ENCODE peak calls at places on chromosomes 11 and 22, in eight cellular contexts. One of them, this sample, is unnamed.

GRCh38 chr11:59615132-59615636 is 390 bp downstream of the OSBP start:
- DNase-seq in fibroblast of lung: no peak
- DNase-seq in uterus: peak
- DNase-seq in pancreas: peak
- DNase-seq in mesendoderm: peak
- DNase-seq in A549: peak
- DNase-seq in heart right ventricle: peak
- DNase-seq in lung: peak
- DNase-seq in this sample: peak

GRCh38 chr22:43697894-43698293 is 114.2 kb downstream of the EFCAB6 start:
- DNase-seq in fibroblast of lung: no peak
- DNase-seq in uterus: no peak
- DNase-seq in pancreas: no peak
- DNase-seq in mesendoderm: no peak
- DNase-seq in A549: no peak
- DNase-seq in heart right ventricle: no peak
- DNase-seq in lung: no peak
- DNase-seq in this sample: no peak

GRCh38 chr11:107785401-107785800 is 73.2 kb downstream of the SLC35F2 start:
- DNase-seq in fibroblast of lung: peak
- DNase-seq in uterus: no peak
- DNase-seq in pancreas: no peak
- DNase-seq in mesendoderm: no peak
- DNase-seq in A549: no peak
- DNase-seq in heart right ventricle: no peak
- DNase-seq in lung: no peak
- DNase-seq in this sample: no peak

GRCh38 chr11:84673753-84674152 is 953.4 kb downstream of the DLG2 start:
- DNase-seq in fibroblast of lung: no peak
- DNase-seq in uterus: no peak
- DNase-seq in pancreas: no peak
- DNase-seq in mesendoderm: peak
- DNase-seq in A549: no peak
- DNase-seq in heart right ventricle: no peak
- DNase-seq in lung: no peak
- DNase-seq in this sample: no peak

GRCh38 chr11:19275496-19275895 is 34.8 kb upstream of the E2F8 start:
- DNase-seq in fibroblast of lung: no peak
- DNase-seq in uterus: no peak
- DNase-seq in pancreas: no peak
- DNase-seq in mesendoderm: no peak
- DNase-seq in A549: peak
- DNase-seq in heart right ventricle: no peak
- DNase-seq in lung: no peak
- DNase-seq in this sample: no peak

GRCh38 chr11:65419773-65420481 is 2.7 kb upstream of the NEAT1 start:
- DNase-seq in fibroblast of lung: peak
- DNase-seq in uterus: peak
- DNase-seq in pancreas: peak
- DNase-seq in mesendoderm: peak
- DNase-seq in A549: no peak
- DNase-seq in heart right ventricle: peak
- DNase-seq in lung: peak
- DNase-seq in this sample: peak

GRCh38 chr11:117836077-117836960 is 11.8 kb upstream of the FXYD2 start:
- DNase-seq in fibroblast of lung: no peak
- DNase-seq in uterus: peak
- DNase-seq in pancreas: no peak
- DNase-seq in mesendoderm: no peak
- DNase-seq in A549: no peak
- DNase-seq in heart right ventricle: no peak
- DNase-seq in lung: no peak
- DNase-seq in this sample: no peak

GRCh38 chr22:33883961-33884808 is 36.1 kb downstream of the LARGE1 start:
- DNase-seq in fibroblast of lung: no peak
- DNase-seq in uterus: no peak
- DNase-seq in pancreas: no peak
- DNase-seq in mesendoderm: no peak
- DNase-seq in A549: no peak
- DNase-seq in heart right ventricle: no peak
- DNase-seq in lung: no peak
- DNase-seq in this sample: peak

GRCh38 chr22:31615940-31616314 is 46.1 kb downstream of the PISD start:
- DNase-seq in fibroblast of lung: no peak
- DNase-seq in uterus: no peak
- DNase-seq in pancreas: no peak
- DNase-seq in mesendoderm: no peak
- DNase-seq in A549: no peak
- DNase-seq in heart right ventricle: no peak
- DNase-seq in lung: no peak
- DNase-seq in this sample: no peak

GRCh38 chr22:39220897-39221850 is 23.6 kb downstream of the PDGFB start:
- DNase-seq in fibroblast of lung: peak
- DNase-seq in uterus: no peak
- DNase-seq in pancreas: no peak
- DNase-seq in mesendoderm: no peak
- DNase-seq in A549: no peak
- DNase-seq in heart right ventricle: no peak
- DNase-seq in lung: no peak
- DNase-seq in this sample: no peak

GRCh38 chr11:122069946-122070345 is 46.1 kb downstream of the BLID start:
- DNase-seq in fibroblast of lung: peak
- DNase-seq in uterus: peak
- DNase-seq in pancreas: peak
- DNase-seq in mesendoderm: peak
- DNase-seq in A549: no peak
- DNase-seq in heart right ventricle: peak
- DNase-seq in lung: no peak
- DNase-seq in this sample: peak

GRCh38 chr11:794013-794765 is 3.9 kb downstream of the SLC25A22 start:
- DNase-seq in fibroblast of lung: no peak
- DNase-seq in uterus: no peak
- DNase-seq in pancreas: peak
- DNase-seq in mesendoderm: no peak
- DNase-seq in A549: no peak
- DNase-seq in heart right ventricle: peak
- DNase-seq in lung: no peak
- DNase-seq in this sample: no peak

GRCh38 chr11:134878785-134879184 is 466.7 kb upstream of the B3GAT1 start:
- DNase-seq in fibroblast of lung: no peak
- DNase-seq in uterus: no peak
- DNase-seq in pancreas: no peak
- DNase-seq in mesendoderm: no peak
- DNase-seq in A549: no peak
- DNase-seq in heart right ventricle: no peak
- DNase-seq in lung: no peak
- DNase-seq in this sample: no peak

GRCh38 chr11:131686836-131687235 is 316.4 kb downstream of the NTM start:
- DNase-seq in fibroblast of lung: no peak
- DNase-seq in uterus: no peak
- DNase-seq in pancreas: no peak
- DNase-seq in mesendoderm: no peak
- DNase-seq in A549: no peak
- DNase-seq in heart right ventricle: no peak
- DNase-seq in lung: no peak
- DNase-seq in this sample: no peak

GRCh38 chr22:32058656-32059280 is 15.7 kb downstream of the SLC5A1 start:
- DNase-seq in fibroblast of lung: no peak
- DNase-seq in uterus: no peak
- DNase-seq in pancreas: no peak
- DNase-seq in mesendoderm: peak
- DNase-seq in A549: no peak
- DNase-seq in heart right ventricle: no peak
- DNase-seq in lung: no peak
- DNase-seq in this sample: no peak

GRCh38 chr11:124656759-124657627 is 16.5 kb downstream of the SIAE start:
- DNase-seq in fibroblast of lung: peak
- DNase-seq in uterus: no peak
- DNase-seq in pancreas: no peak
- DNase-seq in mesendoderm: peak
- DNase-seq in A549: no peak
- DNase-seq in heart right ventricle: no peak
- DNase-seq in lung: no peak
- DNase-seq in this sample: no peak

GRCh38 chr11:13775471-13775870 is 107.0 kb downstream of the FAR1 start:
- DNase-seq in fibroblast of lung: no peak
- DNase-seq in uterus: no peak
- DNase-seq in pancreas: no peak
- DNase-seq in mesendoderm: no peak
- DNase-seq in A549: no peak
- DNase-seq in heart right ventricle: no peak
- DNase-seq in lung: no peak
- DNase-seq in this sample: no peak

GRCh38 chr11:107439586-107440201 is 17.9 kb downstream of the CWF19L2 start:
- DNase-seq in fibroblast of lung: no peak
- DNase-seq in uterus: no peak
- DNase-seq in pancreas: no peak
- DNase-seq in mesendoderm: peak
- DNase-seq in A549: no peak
- DNase-seq in heart right ventricle: no peak
- DNase-seq in lung: no peak
- DNase-seq in this sample: no peak

GRCh38 chr11:58446294-58446693 is 4.3 kb upstream of the OR5B12 start:
- DNase-seq in fibroblast of lung: no peak
- DNase-seq in uterus: no peak
- DNase-seq in pancreas: no peak
- DNase-seq in mesendoderm: no peak
- DNase-seq in A549: no peak
- DNase-seq in heart right ventricle: no peak
- DNase-seq in lung: no peak
- DNase-seq in this sample: no peak
- H3K27ac ChIP-seq in fibroblast of lung: no peak
- H3K27ac ChIP-seq in uterus: no peak
- H3K27ac ChIP-seq in pancreas: no peak
- H3K27ac ChIP-seq in mesendoderm: no peak
- H3K27ac ChIP-seq in A549: no peak
- H3K27ac ChIP-seq in heart right ventricle: no peak
- H3K27ac ChIP-seq in lung: no peak
- H3K27ac ChIP-seq in this sample: no peak

GRCh38 chr11:112582366-112582765 is 321.7 kb upstream of the PLET1 start:
- DNase-seq in fibroblast of lung: no peak
- DNase-seq in uterus: no peak
- DNase-seq in pancreas: no peak
- DNase-seq in mesendoderm: no peak
- DNase-seq in A549: no peak
- DNase-seq in heart right ventricle: no peak
- DNase-seq in lung: no peak
- DNase-seq in this sample: no peak
- H3K27ac ChIP-seq in fibroblast of lung: no peak
- H3K27ac ChIP-seq in uterus: no peak
- H3K27ac ChIP-seq in pancreas: no peak
- H3K27ac ChIP-seq in mesendoderm: no peak
- H3K27ac ChIP-seq in A549: no peak
- H3K27ac ChIP-seq in heart right ventricle: peak
- H3K27ac ChIP-seq in lung: no peak
- H3K27ac ChIP-seq in this sample: peak

GRCh38 chr11:120954381-120954780 is 69.5 kb upstream of the TBCEL start:
- DNase-seq in fibroblast of lung: no peak
- DNase-seq in uterus: no peak
- DNase-seq in pancreas: no peak
- DNase-seq in mesendoderm: no peak
- DNase-seq in A549: no peak
- DNase-seq in heart right ventricle: no peak
- DNase-seq in lung: no peak
- DNase-seq in this sample: no peak

GRCh38 chr11:120952503-120953229 is 71.2 kb upstream of the TBCEL start:
- DNase-seq in fibroblast of lung: peak
- DNase-seq in uterus: peak
- DNase-seq in pancreas: peak
- DNase-seq in mesendoderm: peak
- DNase-seq in A549: peak
- DNase-seq in heart right ventricle: peak
- DNase-seq in lung: peak
- DNase-seq in this sample: peak

GRCh38 chr11:120953230-120953558 is 70.7 kb upstream of the TBCEL start:
- DNase-seq in fibroblast of lung: no peak
- DNase-seq in uterus: no peak
- DNase-seq in pancreas: no peak
- DNase-seq in mesendoderm: no peak
- DNase-seq in A549: no peak
- DNase-seq in heart right ventricle: no peak
- DNase-seq in lung: no peak
- DNase-seq in this sample: no peak

GRCh38 chr11:120945042-120945441 is 78.9 kb upstream of the TBCEL start:
- DNase-seq in fibroblast of lung: no peak
- DNase-seq in uterus: no peak
- DNase-seq in pancreas: no peak
- DNase-seq in mesendoderm: peak
- DNase-seq in A549: no peak
- DNase-seq in heart right ventricle: no peak
- DNase-seq in lung: no peak
- DNase-seq in this sample: no peak

GRCh38 chr11:120950880-120951279 is 73.0 kb upstream of the TBCEL start:
- DNase-seq in fibroblast of lung: no peak
- DNase-seq in uterus: no peak
- DNase-seq in pancreas: no peak
- DNase-seq in mesendoderm: peak
- DNase-seq in A549: no peak
- DNase-seq in heart right ventricle: no peak
- DNase-seq in lung: no peak
- DNase-seq in this sample: no peak
- H3K27ac ChIP-seq in fibroblast of lung: no peak
- H3K27ac ChIP-seq in uterus: no peak
- H3K27ac ChIP-seq in pancreas: no peak
- H3K27ac ChIP-seq in mesendoderm: no peak
- H3K27ac ChIP-seq in A549: no peak
- H3K27ac ChIP-seq in heart right ventricle: no peak
- H3K27ac ChIP-seq in lung: no peak
- H3K27ac ChIP-seq in this sample: no peak

DNA sequence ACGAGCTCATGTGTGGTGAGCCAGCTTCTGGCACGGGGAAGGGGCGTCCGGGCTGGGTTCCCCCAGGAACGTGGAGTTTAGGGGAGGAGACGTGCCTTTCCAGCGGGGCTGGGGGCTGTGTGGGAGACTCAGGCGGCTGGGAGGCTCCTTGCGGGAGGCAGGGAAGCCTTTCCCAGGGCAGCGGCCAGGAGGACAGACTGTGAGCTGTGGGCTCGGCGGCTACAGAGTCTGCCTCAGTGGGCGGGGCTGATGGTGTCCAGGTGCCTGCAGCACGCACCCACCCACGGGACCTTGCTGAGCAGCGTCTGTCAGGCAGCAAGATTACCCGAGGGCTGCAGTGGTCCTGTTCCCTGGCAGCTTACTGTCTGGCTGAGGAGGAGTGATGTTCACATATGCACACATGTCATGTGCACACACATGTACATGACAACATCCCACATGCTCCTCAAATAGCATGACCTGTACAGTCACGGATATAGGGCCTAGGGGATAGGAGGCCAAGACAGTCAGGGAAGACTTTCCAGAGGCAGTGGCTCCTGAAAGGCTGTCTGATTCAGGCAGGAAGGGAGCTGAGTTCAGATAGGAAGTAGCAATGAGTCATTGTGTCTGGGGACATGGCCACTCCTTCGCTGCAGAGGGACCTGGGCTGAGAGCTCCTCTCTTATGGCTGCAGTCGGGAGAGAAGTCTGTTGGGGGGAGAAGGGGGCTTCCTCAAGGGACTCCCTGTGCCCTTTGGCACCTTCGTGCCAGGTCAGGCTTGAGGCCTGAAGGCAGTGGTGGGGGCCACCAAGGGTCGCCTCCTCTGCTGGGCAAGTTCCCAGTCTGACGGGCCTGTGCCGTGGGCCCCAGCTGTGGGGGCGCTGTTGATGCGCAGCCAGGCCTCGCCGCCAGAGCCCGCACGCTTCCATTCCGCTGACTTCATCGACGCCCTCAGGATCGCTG is 23.3 kb upstream of the PPP6R3 start:
- DNase-seq in fibroblast of lung: peak
- DNase-seq in uterus: no peak
- DNase-seq in pancreas: no peak
- DNase-seq in mesendoderm: peak
- DNase-seq in A549: peak
- DNase-seq in heart right ventricle: peak
- DNase-seq in lung: no peak
- DNase-seq in this sample: peak
- H3K27ac ChIP-seq in fibroblast of lung: peak
- H3K27ac ChIP-seq in uterus: peak
- H3K27ac ChIP-seq in pancreas: no peak
- H3K27ac ChIP-seq in mesendoderm: no peak
- H3K27ac ChIP-seq in A549: peak
- H3K27ac ChIP-seq in heart right ventricle: peak
- H3K27ac ChIP-seq in lung: peak
- H3K27ac ChIP-seq in this sample: peak

This sample was measured in left ventricle myocardium inferior.